ENCODE peak calls at places on chromosomes 6 and 20, in six cellular contexts. K is BE2C; F is right cardiac atrium; S is effector memory CD4-positive, alpha-beta T cell; G is CD8-positive, alpha-beta T cell; E is lower lobe of right lung. I is an unnamed sample. For H3K4me1, the result is how much of the 10 kb centered on the place peaks cover.

GRCh38 chr6:4871825-4872224 is 95.6 kb downstream of the CDYL start:
- DNase-seq in K (no peak), F (no peak), S (no peak), G (no peak), E (no peak), I (no peak)

GRCh38 chr6:52522151-52522626 is 54.7 kb downstream of the TRAM2 start:
- DNase-seq in K (no peak), F (peak), S (no peak), G (no peak), E (no peak), I (no peak)

GRCh38 chr6:111464184-111464583 is 18.8 kb downstream of the REV3L start:
- DNase-seq in K (no peak), F (no peak), S (no peak), G (no peak), E (no peak), I (no peak)

GRCh38 chr20:32390999-32391398 is 32.9 kb downstream of the ASXL1 start:
- DNase-seq in K (no peak), F (no peak), S (no peak), G (no peak), E (no peak), I (no peak)

GRCh38 chr6:586553-586952 is 70.3 kb downstream of the HUS1B start:
- DNase-seq in K (no peak), F (no peak), S (no peak), G (no peak), E (no peak), I (no peak)

GRCh38 chr6:112929661-112930060 is 582.5 kb downstream of the RFPL4B start:
- DNase-seq in K (no peak), F (no peak), S (no peak), G (no peak), E (no peak), I (no peak)

GRCh38 chr6:90940812-90941481 is 354.1 kb upstream of the MAP3K7 start:
- DNase-seq in K (no peak), F (no peak), S (no peak), G (no peak), E (no peak), I (peak)

GRCh38 chr6:168122011-168122410 is 43.0 kb upstream of the FRMD1 start:
- DNase-seq in K (no peak), F (no peak), S (no peak), G (no peak), E (no peak), I (no peak)

GRCh38 chr20:1619861-1620444 is at the start of gene SIRPB1:
- DNase-seq in K (no peak), F (peak), S (no peak), G (no peak), E (peak), I (no peak)

GRCh38 chr20:63117151-63117550 is 98.8 kb downstream of the YTHDF1 start:
- DNase-seq in K (peak), F (no peak), S (no peak), G (no peak), E (peak), I (no peak)

GRCh38 chr6:113758725-113759576 is 98.2 kb upstream of the MARCKS start:
- DNase-seq in K (no peak), F (no peak), S (no peak), G (no peak), E (no peak), I (no peak)

GRCh38 chr6:15312500-15312899 is 66.6 kb downstream of the JARID2 start:
- DNase-seq in K (peak), F (no peak), S (no peak), G (no peak), E (no peak), I (no peak)

GRCh38 chr20:38049800-38050199 is 16.3 kb downstream of the RPRD1B start:
- DNase-seq in K (no peak), F (no peak), S (no peak), G (no peak), E (no peak), I (peak)

GRCh38 chr6:97917369-97917768 is 634.4 kb upstream of the MMS22L start:
- DNase-seq in K (no peak), F (no peak), S (no peak), G (no peak), E (no peak), I (no peak)

GRCh38 chr6:3876866-3877265 is 27.7 kb downstream of the FAM50B start:
- DNase-seq in K (no peak), F (no peak), S (no peak), G (no peak), E (no peak), I (no peak)

GRCh38 chr6:57262491-57262890 is 40.4 kb upstream of the RAB23 start:
- DNase-seq in K (no peak), F (peak), S (no peak), G (no peak), E (no peak), I (no peak)
- H3K4me1 ChIP-seq in K (under half), F (under half), S (under half), G (under half), E (under half), I (under half)

GRCh38 chr20:47348539-47349142 is 7.9 kb downstream of the ZMYND8 start:
- DNase-seq in K (no peak), F (no peak), S (no peak), G (no peak), E (no peak), I (no peak)

GRCh38 chr20:47351643-47352331 is 4.7 kb downstream of the ZMYND8 start:
- DNase-seq in K (no peak), F (no peak), S (no peak), G (no peak), E (peak), I (no peak)

GRCh38 chr20:47349365-47350180 is 6.9 kb downstream of the ZMYND8 start:
- DNase-seq in K (no peak), F (no peak), S (no peak), G (no peak), E (no peak), I (no peak)

GRCh38 chr20:47350691-47351545 is 5.6 kb downstream of the ZMYND8 start:
- DNase-seq in K (no peak), F (no peak), S (no peak), G (no peak), E (no peak), I (no peak)

GRCh38 chr20:47350181-47350550 is 6.3 kb downstream of the ZMYND8 start:
- DNase-seq in K (no peak), F (no peak), S (no peak), G (no peak), E (no peak), I (no peak)
- H3K4me1 ChIP-seq in K (under half), F (under half), S (half or more), G (half or more), E (half or more), I (half or more)

DNA sequence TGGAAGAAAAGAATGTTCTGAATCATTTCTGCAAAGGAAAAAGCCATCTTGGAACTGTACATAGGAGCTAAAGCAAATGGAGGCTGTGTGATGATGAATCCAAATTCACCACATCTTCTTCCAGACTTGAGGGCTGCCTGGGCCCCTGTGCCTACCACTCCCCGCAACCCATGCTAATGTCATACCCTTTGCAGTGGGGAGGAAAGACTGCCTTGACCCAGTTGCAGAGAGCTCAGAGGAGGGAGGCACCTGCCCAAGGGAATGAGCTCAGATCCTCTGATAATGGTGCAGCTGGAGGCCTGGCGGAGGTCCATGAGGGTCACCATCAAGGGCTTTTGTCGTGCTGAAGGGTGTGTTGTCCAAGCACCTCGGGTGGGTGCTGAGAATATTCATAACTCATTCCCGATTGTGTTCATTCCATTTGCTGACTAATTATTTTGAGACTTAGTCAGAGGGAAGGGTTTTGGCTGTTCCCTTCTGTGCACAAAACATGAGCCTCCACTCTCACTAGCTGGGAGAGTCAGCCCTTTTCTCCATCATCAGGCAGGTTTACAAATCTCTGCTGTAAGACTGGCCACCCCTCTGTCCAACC is 245.8 kb upstream of the JAG1 start:
- DNase-seq in K (no peak), F (no peak), S (no peak), G (no peak), E (no peak), I (no peak)
- H3K4me1 ChIP-seq in K (under half), F (under half), S (under half), G (under half), E (under half), I (under half)

GRCh38 chr20:23139524-23139923 is 53.4 kb upstream of the CD93 start:
- DNase-seq in K (no peak), F (peak), S (no peak), G (no peak), E (no peak), I (peak)
- H3K4me1 ChIP-seq in K (under half), F (under half), S (under half), G (under half), E (under half), I (half or more)

GRCh38 chr6:1792989-1793388 is 183.3 kb downstream of the FOXC1 start:
- DNase-seq in K (peak), F (no peak), S (no peak), G (no peak), E (no peak), I (no peak)
- H3K4me1 ChIP-seq in K (under half), F (under half), S (under half), G (under half), E (under half), I (under half)

GRCh38 chr20:17969276-17969883 is 562 bp downstream of the MGME1 start:
- DNase-seq in K (peak), F (no peak), S (peak), G (no peak), E (peak), I (no peak)
- H3K4me1 ChIP-seq in K (under half), F (under half), S (under half), G (half or more), E (half or more), I (under half)

DNA sequence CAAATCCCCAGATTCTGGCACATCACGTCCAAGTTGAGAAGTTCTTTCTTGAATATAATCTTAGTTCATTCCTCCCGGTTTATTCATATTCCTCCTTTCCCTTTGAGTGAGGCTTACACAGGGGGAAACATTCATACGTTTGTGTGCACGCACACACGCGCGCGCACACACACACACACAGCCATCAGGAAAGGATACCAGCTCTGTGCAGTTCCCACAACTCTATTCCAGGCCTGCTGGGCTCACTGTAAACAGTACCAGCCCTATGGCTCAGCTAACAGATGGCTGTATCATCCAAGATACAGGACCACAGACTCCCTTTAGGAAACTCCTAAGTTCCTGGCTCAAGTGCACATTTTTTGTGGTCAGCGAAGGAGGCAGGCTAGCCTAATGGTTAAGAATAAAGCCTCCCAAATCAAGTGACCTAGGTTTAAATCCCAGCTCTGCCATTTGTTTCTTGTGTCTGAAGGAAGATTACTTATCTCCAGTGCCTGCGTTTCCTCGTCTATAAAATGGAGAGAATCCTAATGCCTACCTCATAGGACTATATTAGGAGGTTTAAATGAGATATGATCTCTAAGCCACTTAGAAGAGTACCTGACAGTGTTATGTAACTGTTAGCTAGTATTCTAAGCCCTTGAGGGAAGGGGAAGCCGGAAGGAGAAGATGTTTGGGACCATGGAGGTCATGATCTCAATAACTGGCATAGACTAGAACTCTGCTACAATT is 3.7 kb upstream of the TAF8 start:
- DNase-seq in K (no peak), F (no peak), S (no peak), G (no peak), E (no peak), I (no peak)
- H3K4me1 ChIP-seq in K (under half), F (under half), S (under half), G (half or more), E (half or more), I (under half)

GRCh38 chr20:50342638-50343102 is 152.0 kb downstream of the CEBPB start:
- DNase-seq in K (no peak), F (no peak), S (no peak), G (no peak), E (no peak), I (no peak)
- H3K4me1 ChIP-seq in K (under half), F (under half), S (under half), G (under half), E (half or more), I (under half)

GRCh38 chr6:116326392-116326717 is 44.4 kb upstream of the DSE start:
- DNase-seq in K (no peak), F (peak), S (no peak), G (no peak), E (no peak), I (no peak)
- H3K4me1 ChIP-seq in K (under half), F (under half), S (under half), G (under half), E (under half), I (under half)

DNA sequence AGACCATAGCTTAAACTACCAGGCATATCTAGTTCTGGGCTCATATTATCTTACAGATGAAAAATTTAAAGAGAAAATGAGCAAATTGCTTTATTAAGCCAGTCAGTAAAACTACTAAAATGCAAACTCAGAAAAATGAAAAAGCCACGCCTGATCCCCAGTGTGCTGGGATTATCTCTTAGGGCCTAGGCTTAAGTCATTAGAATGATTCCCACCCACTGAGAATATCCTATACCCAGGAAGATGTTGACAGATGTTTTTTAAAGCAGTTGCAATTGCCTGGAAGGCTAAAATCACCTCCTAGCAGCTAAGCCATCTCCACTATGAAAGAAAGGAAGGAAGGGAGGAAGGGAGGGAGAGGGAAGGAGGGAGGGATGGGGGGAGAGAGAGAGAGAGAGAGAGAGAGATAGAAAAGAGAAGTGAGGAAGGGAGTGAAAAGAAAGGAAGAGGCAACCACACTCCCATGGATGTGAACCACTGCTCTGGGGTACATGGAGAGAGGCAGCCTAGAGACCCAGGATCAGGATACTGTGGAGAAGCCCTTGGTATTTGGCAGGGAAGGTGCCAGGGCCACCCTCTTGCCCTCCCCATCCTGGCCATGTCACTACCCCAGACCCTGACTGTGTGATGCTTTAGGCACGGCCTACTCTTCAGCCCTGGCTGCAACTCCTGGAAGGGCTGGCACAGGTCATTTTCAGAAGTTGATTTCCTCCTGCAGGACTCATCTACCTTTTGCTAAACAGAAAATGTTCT is 21.9 kb downstream of the NEDD9 start:
- DNase-seq in K (no peak), F (no peak), S (no peak), G (no peak), E (no peak), I (no peak)
- H3K4me1 ChIP-seq in K (under half), F (under half), S (under half), G (under half), E (half or more), I (half or more)